ENCODE peak calls at places on chromosome 19, in four cellular contexts. B, Y, Q and H are unnamed samples.
A peak's percentile ranks its signal among the peaks of the same experiment; 100 is the strongest.

GRCh38 chr19:51771369-51771768 is 10.4 kb downstream of the FPR2 start:
- DNase-seq in Q (no peak), B (no peak), Y (no peak), H (no peak)

GRCh38 chr19:13918726-13919411 is 12.9 kb downstream of the CC2D1A start:
- DNase-seq in Y (no peak), Q (no peak), B (no peak), H (no peak)

GRCh38 chr19:17340871-17341357 is 3.6 kb downstream of the GTPBP3 start:
- DNase-seq in Q (no peak), Y (no peak), B (no peak), H (no peak)

GRCh38 chr19:29682236-29682895 is 17.1 kb downstream of the PLEKHF1 start:
- DNase-seq in B (no peak), Y (no peak), Q (no peak), H (no peak)

GRCh38 chr19:42080764-42081375 is 4.9 kb downstream of the ZNF574 start:
- DNase-seq in Y (no peak), B (no peak), Q (no peak), H (no peak)

GRCh38 chr19:32450217-32450616 is 44.6 kb downstream of the DPY19L3 start:
- DNase-seq in B (no peak), Q (no peak), Y (no peak), H (no peak)

GRCh38 chr19:42281175-42282035 is 12.4 kb downstream of the CIC start:
- DNase-seq in B (peak; percentile 59), Q (peak; percentile 62), Y (peak; percentile 48), H (peak; percentile 61)

GRCh38 chr19:19820774-19821315 is 705 bp downstream of the ZNF506 start:
- DNase-seq in B (no peak), Q (no peak), Y (no peak), H (no peak)

GRCh38 chr19:10001899-10002298 is 8.4 kb downstream of the COL5A3 start:
- DNase-seq in B (no peak), Q (peak; percentile 74), Y (no peak), H (peak; percentile 49)

GRCh38 chr19:3057275-3057714 is 5.0 kb downstream of the TLE5 start:
- DNase-seq in Q (peak; percentile 61), Y (peak; percentile 87), B (peak; percentile 56), H (no peak)

GRCh38 chr19:44808463-44809371 is at the start of gene BCAM:
- DNase-seq in Q (peak; percentile 68), Y (peak; percentile 69), B (peak; percentile 27), H (peak; percentile 86)

GRCh38 chr19:38233740-38234251 is 9.8 kb upstream of the DPF1 start:
- DNase-seq in B (no peak), Y (peak; percentile 76), Q (peak; percentile 85), H (peak; percentile 90)

GRCh38 chr19:966481-967088 is 17.6 kb upstream of the WDR18 start:
- DNase-seq in B (no peak), Q (no peak), Y (no peak), H (no peak)

GRCh38 chr19:23943411-23943810 is 28.7 kb downstream of the ZNF726 start:
- DNase-seq in Q (no peak), Y (no peak), B (no peak), H (no peak)

GRCh38 chr19:8302357-8302691 is 5.8 kb downstream of the CD320 start:
- DNase-seq in Y (peak; percentile 28), Q (peak; percentile 32), B (no peak), H (peak; percentile 22)

GRCh38 chr19:16473875-16474397 is 2.2 kb upstream of the EPS15L1 start:
- DNase-seq in B (no peak), Q (no peak), Y (no peak), H (no peak)

GRCh38 chr19:8131517-8131916 is 17.9 kb downstream of the FBN3 start:
- DNase-seq in Q (no peak), Y (no peak), B (no peak), H (no peak)

GRCh38 chr19:1259873-1260748 is 9.0 kb upstream of the CIRBP start:
- DNase-seq in Y (no peak), B (no peak), Q (peak; percentile 62), H (peak; percentile 53)

GRCh38 chr19:50482271-50482855 is 5.7 kb upstream of the GARIN5A start:
- DNase-seq in B (no peak), Q (no peak), Y (no peak), H (no peak)

GRCh38 chr19:2609389-2610116 is 92.9 kb downstream of the GNG7 start:
- DNase-seq in Y (no peak), B (no peak), Q (no peak), H (no peak)

GRCh38 chr19:51366999-51367564 is 894 bp upstream of the ETFB start:
- DNase-seq in Y (peak; percentile 49), Q (no peak), B (no peak), H (no peak)

GRCh38 chr19:38149597-38149996 is 74.4 kb downstream of the DPF1 start:
- DNase-seq in Y (no peak), B (no peak), Q (no peak), H (no peak)

GRCh38 chr19:19647037-19647835 is 3.8 kb upstream of the GMIP start:
- DNase-seq in B (no peak), Y (no peak), Q (no peak), H (no peak)

GRCh38 chr19:4585556-4585955 is 26.1 kb upstream of the SEMA6B start:
- DNase-seq in Y (no peak), Q (no peak), B (no peak), H (no peak)

GRCh38 chr19:4586245-4586644 is 26.8 kb upstream of the SEMA6B start:
- DNase-seq in Q (no peak), Y (no peak), B (no peak), H (no peak)

GRCh38 chr19:4583961-4584669 is 24.6 kb upstream of the SEMA6B start:
- DNase-seq in B (peak; percentile 29), Q (peak; percentile 28), Y (no peak), H (peak; percentile 63)

GRCh38 chr19:4582980-4583842 is 23.7 kb upstream of the SEMA6B start:
- DNase-seq in B (no peak), Y (no peak), Q (no peak), H (no peak)

GRCh38 chr19:4584670-4585460 is 25.4 kb upstream of the SEMA6B start:
- DNase-seq in Y (no peak), Q (no peak), B (no peak), H (no peak)
- H3K4me3 ChIP-seq in Y (no peak overlapping the region), Q (no peak overlapping the region), B (peak overlapping the region; percentile 37), H (peak overlapping the region; percentile 52)

DNA sequence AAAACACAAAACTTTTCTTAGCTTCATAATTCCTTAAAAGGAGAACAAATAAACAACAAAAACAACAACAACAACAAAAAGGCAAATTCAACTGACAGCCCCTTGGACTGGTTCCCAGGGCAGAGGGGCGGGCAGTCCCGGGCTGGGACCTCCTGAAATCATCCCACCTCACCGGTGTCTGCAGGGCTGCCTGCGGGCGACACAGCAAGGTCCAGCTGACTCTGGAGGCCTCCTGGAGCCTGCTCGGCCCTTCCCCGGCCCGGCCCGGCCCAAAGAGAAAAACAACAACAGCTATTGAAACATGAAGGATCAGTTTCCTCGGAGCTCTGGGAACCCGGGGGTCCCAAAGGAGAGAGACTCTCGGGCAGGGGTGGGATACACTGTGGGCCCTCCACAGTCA is 5.0 kb upstream of the ISYNA1 start:
- DNase-seq in B (no peak), Q (no peak), Y (no peak), H (no peak)
- H3K4me3 ChIP-seq in B (no peak overlapping the region), Q (no peak overlapping the region), Y (no peak overlapping the region), H (no peak overlapping the region)

GRCh38 chr19:46289724-46290619 is 6.9 kb upstream of the HIF3A start:
- DNase-seq in B (no peak), Y (no peak), Q (no peak), H (no peak)

GRCh38 chr19:46291829-46292228 is 5.0 kb upstream of the HIF3A start:
- DNase-seq in Q (no peak), B (no peak), Y (no peak), H (no peak)

GRCh38 chr19:46287585-46287984 is 9.3 kb upstream of the HIF3A start:
- DNase-seq in Q (no peak), Y (no peak), B (no peak), H (no peak)

GRCh38 chr19:46284635-46285034 is 12.2 kb upstream of the HIF3A start:
- DNase-seq in Y (no peak), B (no peak), Q (no peak), H (no peak)

DNA sequence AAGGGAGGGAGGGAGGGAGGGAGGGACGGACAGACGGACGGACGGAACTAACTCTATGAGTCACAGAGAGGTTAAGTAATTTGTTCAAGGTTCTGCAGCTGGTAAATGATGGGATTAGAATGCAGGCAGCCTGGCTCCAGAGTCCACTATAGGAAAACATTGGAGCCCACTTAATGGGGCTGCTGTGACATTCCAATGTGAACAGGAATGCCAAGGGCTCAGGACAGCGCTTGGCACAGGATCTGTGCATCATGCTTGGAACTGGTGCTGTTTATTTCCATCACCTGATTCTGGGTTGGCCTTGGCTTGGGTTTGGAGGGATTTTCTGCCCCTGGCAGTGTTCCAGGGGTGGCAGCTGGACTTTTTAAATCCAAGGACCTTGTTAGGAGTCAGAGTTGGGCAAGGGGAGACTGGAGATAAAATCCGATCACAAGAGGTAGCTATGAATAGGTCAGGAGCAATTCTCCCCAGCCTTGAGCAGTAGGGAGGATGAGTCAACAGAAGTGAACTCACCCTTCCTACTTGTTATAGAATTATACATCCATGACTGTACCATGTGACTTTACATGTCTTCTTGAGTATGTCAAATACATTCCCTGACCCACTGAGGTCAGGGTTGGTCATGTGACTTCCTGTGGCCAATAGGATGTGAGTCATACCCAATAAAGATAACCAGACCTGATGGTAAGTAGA is 7.8 kb upstream of the HIF3A start:
- DNase-seq in B (peak; percentile 86), Y (peak; percentile 32), Q (no peak), H (no peak)
- H3K4me3 ChIP-seq in B (no peak overlapping the region), Y (no peak overlapping the region), Q (no peak overlapping the region), H (no peak overlapping the region)

DNA sequence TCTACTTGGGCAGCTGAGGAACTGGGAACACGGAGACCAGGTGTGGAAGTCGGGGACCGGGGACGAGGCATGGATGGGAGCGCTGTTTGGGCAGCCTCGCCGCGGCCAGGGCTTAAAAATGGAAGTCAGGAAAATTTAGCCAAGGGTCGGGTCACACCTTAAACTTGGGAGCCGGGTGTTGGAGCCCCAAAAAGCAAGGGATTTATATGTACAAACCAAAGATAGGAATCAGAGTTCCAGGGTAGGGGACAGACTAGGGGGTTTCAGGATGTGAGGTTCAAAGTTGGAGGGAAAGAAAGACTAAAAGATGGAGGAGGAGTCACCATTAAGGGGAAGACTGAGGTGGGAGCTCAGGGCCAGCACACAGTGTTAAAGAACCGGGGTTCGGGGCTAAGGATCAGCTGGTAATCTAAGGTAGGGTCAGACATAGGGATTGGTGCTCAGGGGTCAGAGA is 530 bp downstream of the FOXA3 start:
- DNase-seq in Y (no peak), B (no peak), Q (no peak), H (no peak)
- H3K4me3 ChIP-seq in Y (no peak overlapping the region), B (no peak overlapping the region), Q (peak overlapping the region; percentile 77), H (peak overlapping the region; percentile 60)

GRCh38 chr19:5615756-5616327 is 6.7 kb downstream of the SAFB2 start:
- DNase-seq in Q (no peak), B (peak; percentile 30), Y (no peak), H (no peak)

GRCh38 chr19:5613466-5613865 is 9.1 kb downstream of the SAFB2 start:
- DNase-seq in Y (no peak), Q (no peak), B (no peak), H (no peak)

GRCh38 chr19:5612891-5613290 is 9.7 kb downstream of the SAFB2 start:
- DNase-seq in Q (no peak), Y (no peak), B (no peak), H (no peak)

GRCh38 chr19:5618591-5618990 is 4.0 kb downstream of the SAFB2 start:
- DNase-seq in Y (no peak), Q (no peak), B (no peak), H (no peak)

GRCh38 chr19:5617080-5617479 is 5.5 kb downstream of the SAFB2 start:
- DNase-seq in Y (no peak), Q (no peak), B (no peak), H (no peak)
- H3K4me3 ChIP-seq in Y (no peak overlapping the region), Q (no peak overlapping the region), B (no peak overlapping the region), H (no peak overlapping the region)

GRCh38 chr19:12656899-12657571 is 9.5 kb downstream of the MAN2B1 start:
- DNase-seq in Y (no peak), B (no peak), Q (no peak), H (no peak)
- H3K4me3 ChIP-seq in Y (no peak overlapping the region), B (no peak overlapping the region), Q (no peak overlapping the region), H (no peak overlapping the region)